ENCODE peak calls at places on chromosome 3, in seven cellular contexts. G is neuronal stem cell, U is H9, T is IMR-90, H is mesendoderm, Q is trophoblast cell, S is H1. I is an unnamed sample.

GRCh38 chr3:23992051-23992628 is 47.1 kb downstream of the NR1D2 start:
- DNase-seq in G (no peak), U (no peak), T (peak; percentile 55), H (peak; percentile 59), Q (no peak), S (no peak), I (peak; percentile 82)

GRCh38 chr3:71355862-71356261 is 227.7 kb downstream of the FOXP1 start:
- DNase-seq in G (no peak), U (no peak), T (no peak), H (no peak), Q (no peak), S (no peak), I (no peak)

GRCh38 chr3:126897943-126898342 is 85.0 kb upstream of the PLXNA1 start:
- DNase-seq in G (no peak), U (no peak), T (no peak), H (no peak), Q (no peak), S (no peak), I (no peak)

GRCh38 chr3:63981980-63982379 is 41.3 kb downstream of the PSMD6 start:
- DNase-seq in G (no peak), U (no peak), T (no peak), H (no peak), Q (no peak), S (no peak), I (no peak)

GRCh38 chr3:122563717-122564025 is 429 bp downstream of the PARP9 start:
- DNase-seq in G (no peak), U (no peak), T (no peak), H (peak; percentile 21), Q (peak; percentile 24), S (no peak), I (peak; percentile 37)

GRCh38 chr3:124227150-124227630 is 235.3 kb upstream of the ROPN1 start:
- DNase-seq in G (no peak), U (no peak), T (no peak), H (no peak), Q (no peak), S (no peak), I (no peak)

GRCh38 chr3:61617041-61617440 is 55.7 kb downstream of the PTPRG start:
- DNase-seq in G (no peak), U (no peak), T (peak; percentile 31), H (no peak), Q (no peak), S (no peak), I (no peak)

GRCh38 chr3:116059421-116060096 is 385.7 kb downstream of the LSAMP start:
- DNase-seq in G (no peak), U (peak; percentile 84), T (peak; percentile 93), H (peak; percentile 97), Q (no peak), S (peak; percentile 61), I (peak; percentile 89)

GRCh38 chr3:153414972-153415371 is 252.9 kb downstream of the RAP2B start:
- DNase-seq in G (no peak), U (no peak), T (peak; percentile 8), H (no peak), Q (peak; percentile 59), S (no peak), I (no peak)

GRCh38 chr3:39408493-39409372 is 2.2 kb downstream of the RPSA start:
- DNase-seq in G (no peak), U (no peak), T (no peak), H (no peak), Q (no peak), S (no peak), I (no peak)

GRCh38 chr3:107265526-107265925 is 111.7 kb upstream of the CCDC54 start:
- DNase-seq in G (no peak), U (no peak), T (no peak), H (no peak), Q (no peak), S (no peak), I (no peak)

GRCh38 chr3:188807002-188807401 is 364.8 kb upstream of the TPRG1 start:
- DNase-seq in G (no peak), U (no peak), T (peak; percentile 23), H (peak; percentile 38), Q (no peak), S (no peak), I (peak; percentile 59)

GRCh38 chr3:196207833-196208607 is 3.2 kb downstream of the ZDHHC19 start:
- DNase-seq in G (peak; percentile 37), U (peak; percentile 96), T (no peak), H (peak; percentile 89), Q (peak; percentile 86), S (peak; percentile 63), I (peak; percentile 42)

GRCh38 chr3:155070932-155071387 is 9.2 kb upstream of the MME start:
- DNase-seq in G (no peak), U (no peak), T (peak; percentile 99), H (peak; percentile 19), Q (peak; percentile 67), S (no peak), I (peak; percentile 96)

GRCh38 chr3:136891934-136892855 is 30.2 kb downstream of the NCK1 start:
- DNase-seq in G (no peak), U (no peak), T (no peak), H (peak; percentile 45), Q (peak; percentile 82), S (no peak), I (no peak)

GRCh38 chr3:176149567-176149966 is 1047.7 kb downstream of the TBL1XR1 start:
- DNase-seq in G (no peak), U (no peak), T (no peak), H (no peak), Q (no peak), S (no peak), I (no peak)

GRCh38 chr3:54916722-54917121 is 11.1 kb downstream of the LRTM1 start:
- DNase-seq in G (no peak), U (no peak), T (no peak), H (no peak), Q (no peak), S (no peak), I (no peak)

GRCh38 chr3:122589297-122589696 is 11.8 kb downstream of the PARP15 start:
- DNase-seq in G (no peak), U (no peak), T (no peak), H (no peak), Q (no peak), S (no peak), I (no peak)

DNA sequence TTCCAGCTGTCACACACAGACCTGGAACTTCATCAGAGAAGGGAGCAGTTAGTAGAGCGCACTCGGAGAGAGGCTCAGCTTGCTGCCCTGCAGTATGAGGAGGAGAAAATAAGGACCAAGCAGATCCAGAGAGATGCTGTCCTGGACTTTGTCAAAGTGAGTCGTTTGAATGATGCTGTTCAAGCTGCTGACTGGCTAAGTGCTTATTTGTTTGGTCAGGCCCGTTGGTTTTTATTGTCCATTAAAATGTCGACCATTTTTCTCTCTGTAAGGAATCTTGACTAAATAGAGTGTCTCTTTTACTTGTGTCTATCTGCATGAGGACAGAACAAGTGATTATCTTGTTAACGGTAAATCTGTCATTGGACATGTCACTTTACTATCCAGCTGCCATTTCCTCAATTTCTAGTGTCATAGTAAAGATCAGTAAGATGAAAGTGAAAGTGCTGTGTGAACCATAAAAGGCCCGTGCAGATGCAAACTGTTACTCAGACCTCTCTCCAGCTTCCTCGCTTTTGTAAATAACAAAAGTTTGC is 56.9 kb downstream of the LRCH3 start:
- DNase-seq in G (no peak), U (no peak), T (peak; percentile 42), H (no peak), Q (peak; percentile 2), S (no peak), I (peak; percentile 76)
- H2BK5ac ChIP-seq in G (no peak overlapping the region), U (no peak overlapping the region), T (no peak overlapping the region), H (no peak overlapping the region), Q (no peak overlapping the region), S (no peak overlapping the region), I (no peak overlapping the region)

DNA sequence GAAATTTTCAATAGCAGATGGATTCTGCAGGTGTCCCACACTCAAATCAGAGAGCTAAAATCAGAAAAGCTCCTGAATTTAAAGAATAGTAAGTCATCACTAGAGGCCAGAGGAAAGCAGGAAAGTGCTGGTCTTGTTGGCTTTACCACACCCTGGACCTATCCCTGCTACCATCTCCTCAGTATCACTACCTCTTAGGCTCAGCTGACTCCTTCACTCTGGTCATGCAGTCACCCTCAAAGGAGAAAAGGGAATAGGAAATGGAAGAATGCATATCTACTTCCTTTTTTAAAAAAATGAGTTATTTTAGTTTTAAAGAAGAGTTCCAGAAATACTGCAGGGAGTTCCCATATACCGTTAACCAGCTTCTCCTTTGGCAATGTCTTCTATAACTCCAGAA is 688.5 kb downstream of the DIPK2A start:
- DNase-seq in G (no peak), U (no peak), T (no peak), H (no peak), Q (no peak), S (no peak), I (no peak)
- H2BK5ac ChIP-seq in G (no peak overlapping the region), U (no peak overlapping the region), T (no peak overlapping the region), H (no peak overlapping the region), Q (no peak overlapping the region), S (no peak overlapping the region), I (no peak overlapping the region)

GRCh38 chr3:45182915-45183881 is 37.0 kb upstream of the CDCP1 start:
- DNase-seq in G (no peak), U (peak; percentile 63), T (peak; percentile 54), H (peak; percentile 83), Q (peak; percentile 64), S (no peak), I (peak; percentile 68)
- H2BK5ac ChIP-seq in G (no peak overlapping the region), U (no peak overlapping the region), T (peak overlapping the region; percentile 7), H (peak overlapping the region; percentile 17), Q (peak overlapping the region; percentile 18), S (peak overlapping the region; percentile 89), I (peak overlapping the region; percentile 20)

DNA sequence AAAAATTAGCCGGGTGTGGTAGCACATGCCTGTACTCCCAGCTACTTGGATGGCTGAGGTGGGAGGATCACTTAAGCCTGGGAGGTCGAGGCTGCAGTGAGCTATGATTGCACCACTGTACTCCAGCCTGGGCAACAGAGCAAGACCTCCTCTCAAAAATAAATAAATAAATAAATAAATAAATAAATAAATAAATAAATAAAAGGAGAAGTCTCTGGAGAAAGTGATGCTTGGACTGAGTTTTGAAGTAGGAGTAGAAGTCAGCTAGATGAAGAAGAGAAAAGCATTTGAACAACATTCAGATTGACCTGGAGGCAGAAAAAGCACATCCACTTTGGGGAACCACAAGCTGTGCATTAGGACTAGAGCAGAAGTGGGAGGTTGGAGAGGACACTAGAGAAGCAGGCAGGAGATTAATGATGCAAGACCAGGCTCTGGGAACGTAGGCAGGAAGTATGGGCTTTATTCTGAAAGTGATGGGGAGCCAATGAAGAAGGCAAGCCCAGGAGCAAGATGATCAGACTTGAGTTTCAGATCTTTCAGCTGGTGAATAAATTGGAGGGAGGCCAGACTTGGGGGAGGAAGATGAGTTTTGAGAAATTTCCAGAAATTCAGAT is 48.7 kb downstream of the KLHL6 start:
- DNase-seq in G (no peak), U (no peak), T (no peak), H (no peak), Q (no peak), S (no peak), I (no peak)
- H2BK5ac ChIP-seq in G (no peak overlapping the region), U (no peak overlapping the region), T (no peak overlapping the region), H (no peak overlapping the region), Q (no peak overlapping the region), S (no peak overlapping the region), I (no peak overlapping the region)

DNA sequence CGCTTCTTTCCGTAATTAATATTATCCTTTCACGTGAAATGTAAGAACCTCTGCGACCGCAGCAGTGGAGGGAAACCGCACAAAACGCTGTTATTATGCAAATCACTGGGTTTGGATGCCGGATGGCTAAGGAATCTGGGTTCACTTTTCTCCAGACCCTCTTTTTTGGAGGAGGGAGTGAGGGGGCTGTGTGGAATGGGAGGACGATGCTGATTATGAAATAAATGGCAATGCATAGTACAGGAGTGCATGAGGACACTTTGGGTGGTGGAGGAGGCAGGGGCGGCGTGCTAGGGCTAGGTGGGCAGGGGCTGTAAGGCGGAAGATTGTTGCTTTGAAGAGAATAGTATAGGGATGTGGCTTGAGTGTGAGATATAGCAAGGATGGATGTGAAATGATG is 1.8 kb downstream of the CADM2 start:
- DNase-seq in G (no peak), U (no peak), T (no peak), H (no peak), Q (no peak), S (no peak), I (no peak)
- H2BK5ac ChIP-seq in G (no peak overlapping the region), U (no peak overlapping the region), T (no peak overlapping the region), H (no peak overlapping the region), Q (no peak overlapping the region), S (no peak overlapping the region), I (no peak overlapping the region)

I was measured in mesenchymal stem cell.